ENCODE peak calls at places on chromosomes 11 and 22, in five cellular contexts. P, A, Q, I and B are unnamed samples.

GRCh38 chr11:67283490-67283963 is 5.6 kb upstream of the ANKRD13D start:
- DNase-seq in Q (no peak), P (no peak), A (no peak), I (no peak), B (no peak)

GRCh38 chr11:28514391-28514790 is 406.2 kb downstream of the METTL15 start:
- DNase-seq in I (no peak), Q (no peak), P (no peak), A (no peak), B (no peak)

GRCh38 chr11:60993611-60994010 is 22.1 kb downstream of the CD6 start:
- DNase-seq in A (no peak), I (no peak), Q (no peak), P (no peak), B (no peak)

GRCh38 chr11:27229511-27230174 is 133.4 kb downstream of the CCDC34 start:
- DNase-seq in P (no peak), Q (no peak), I (no peak), A (no peak), B (no peak)

GRCh38 chr11:21037836-21038235 is 368.4 kb downstream of the NELL1 start:
- DNase-seq in I (no peak), P (no peak), Q (no peak), A (no peak), B (no peak)

GRCh38 chr11:126919147-126919823 is 81.3 kb downstream of the KIRREL3 start:
- DNase-seq in P (no peak), I (no peak), Q (no peak), A (no peak), B (no peak)

GRCh38 chr11:123362941-123363340 is 67.1 kb upstream of the GRAMD1B start:
- DNase-seq in P (no peak), Q (no peak), I (no peak), A (no peak), B (no peak)

GRCh38 chr22:42901790-42902508 is 44.9 kb upstream of the ARFGAP3 start:
- DNase-seq in P (no peak), A (peak; percentile 51), Q (no peak), I (no peak), B (no peak)

GRCh38 chr11:116542386-116542785 is 230.4 kb downstream of the BUD13 start:
- DNase-seq in I (no peak), Q (no peak), A (no peak), P (no peak), B (no peak)

GRCh38 chr22:25644122-25644521 is 79.6 kb downstream of the GRK3 start:
- DNase-seq in I (no peak), A (no peak), Q (no peak), P (no peak), B (no peak)

GRCh38 chr22:46079093-46079860 is 71.0 kb upstream of the PPARA start:
- DNase-seq in Q (peak; percentile 51), A (no peak), I (no peak), P (no peak), B (no peak)

GRCh38 chr22:23774922-23775436 is 2.3 kb downstream of the MMP11 start:
- DNase-seq in I (peak; percentile 38), A (no peak), P (peak; percentile 61), Q (no peak), B (no peak)

GRCh38 chr22:46256358-46256958 is 6.4 kb upstream of the CDPF1 start:
- DNase-seq in A (no peak), P (no peak), Q (no peak), I (no peak), B (no peak)

GRCh38 chr11:116033931-116034553 is 529.8 kb upstream of the CADM1 start:
- DNase-seq in Q (no peak), I (no peak), A (peak; percentile 51), P (no peak), B (no peak)

GRCh38 chr11:95147364-95147905 is 57.8 kb downstream of the ENDOD1 start:
- DNase-seq in A (no peak), Q (peak; percentile 59), P (peak; percentile 61), I (peak; percentile 80), B (peak; percentile 82)

GRCh38 chr11:70307176-70307575 is 36.7 kb downstream of the PPFIA1 start:
- DNase-seq in A (no peak), Q (no peak), I (no peak), P (no peak), B (no peak)

GRCh38 chr22:31346255-31346732 is at the start of gene PATZ1:
- DNase-seq in A (peak; percentile 77), P (peak; percentile 80), Q (peak; percentile 34), I (peak; percentile 78), B (peak; percentile 82)

GRCh38 chr11:12963789-12964536 is 45.2 kb upstream of the RASSF10 start:
- DNase-seq in P (peak; percentile 59), A (peak; percentile 88), Q (peak; percentile 33), I (peak; percentile 24), B (peak; percentile 71)

GRCh38 chr11:102733232-102733875 is 8.6 kb upstream of the MMP8 start:
- DNase-seq in I (no peak), P (peak; percentile 65), Q (peak; percentile 23), A (peak; percentile 85), B (peak; percentile 73)

GRCh38 chr11:112012877-112013276 is 12.3 kb upstream of the DLAT start:
- DNase-seq in A (no peak), P (no peak), Q (no peak), I (peak; percentile 48), B (peak; percentile 4)